ENCODE peak calls at places on chromosomes 13 and 19, in ten cellular contexts. Q, H, M, C, L, P, E, F, A and I are unnamed samples.

GRCh38 chr19:43132696-43133095 is 50.2 kb upstream of the PSG2 start:
- DNase-seq in L (no peak), H (no peak), F (no peak), P (no peak), M (no peak), E (no peak), Q (no peak), A (no peak), C (no peak), I (peak; percentile 49)

GRCh38 chr19:44718441-44719261 is 19.7 kb downstream of the CEACAM16 start:
- DNase-seq in H (no peak), F (peak; percentile 31), A (no peak), P (peak; percentile 36), M (peak; percentile 7), C (no peak), L (peak; percentile 94), Q (no peak), E (no peak), I (peak; percentile 89)

GRCh38 chr19:45952691-45953505 is 20.8 kb downstream of the NOVA2 start:
- DNase-seq in A (peak; percentile 83), C (no peak), P (no peak), H (no peak), L (peak; percentile 70), F (peak; percentile 92), M (peak; percentile 18), E (no peak), Q (no peak), I (peak; percentile 75)

GRCh38 chr13:68810660-68811059 is 1297.0 kb upstream of the ATXN8OS start:
- DNase-seq in P (no peak), L (no peak), A (peak; percentile 12), F (no peak), M (no peak), C (no peak), Q (no peak), H (no peak), E (no peak), I (no peak)

GRCh38 chr13:67303661-67304333 is 73.7 kb upstream of the PCDH9 start:
- DNase-seq in Q (no peak), F (no peak), A (no peak), P (no peak), C (no peak), H (no peak), L (no peak), M (no peak), E (no peak), I (no peak)

GRCh38 chr19:41894350-41894749 is 11.4 kb downstream of the ARHGEF1 start:
- DNase-seq in A (no peak), M (no peak), F (no peak), Q (no peak), E (no peak), P (no peak), C (no peak), L (no peak), H (no peak), I (no peak)

GRCh38 chr13:46559272-46559805 is 6.4 kb downstream of the LRCH1 start:
- DNase-seq in P (no peak), E (no peak), H (no peak), F (no peak), L (no peak), M (no peak), A (no peak), Q (no peak), C (no peak), I (peak; percentile 36)

GRCh38 chr19:55345101-55345817 is 5.6 kb downstream of the KMT5C start:
- DNase-seq in Q (no peak), P (no peak), A (no peak), C (no peak), M (no peak), F (no peak), E (no peak), L (no peak), H (no peak), I (no peak)

GRCh38 chr19:35566738-35567137 is 3.3 kb upstream of the ATP4A start:
- DNase-seq in L (no peak), E (no peak), A (no peak), M (no peak), P (no peak), C (no peak), F (no peak), Q (no peak), H (no peak), I (no peak)

GRCh38 chr19:46133101-46133627 is 8.7 kb upstream of the IGFL3 start:
- DNase-seq in H (peak; percentile 92), E (peak; percentile 46), F (peak; percentile 30), C (no peak), P (no peak), A (peak; percentile 26), M (peak; percentile 96), L (peak; percentile 89), Q (no peak), I (peak; percentile 92)

GRCh38 chr13:32645854-32646253 is 59.6 kb downstream of the PDS5B start:
- DNase-seq in C (peak; percentile 47), Q (no peak), F (no peak), L (no peak), A (peak; percentile 24), P (no peak), M (no peak), E (no peak), H (no peak), I (no peak)

GRCh38 chr19:8445488-8446001 is 770 bp downstream of the HNRNPM start:
- DNase-seq in A (peak; percentile 85), P (no peak), L (peak; percentile 45), F (peak; percentile 71), M (no peak), Q (no peak), C (peak; percentile 53), E (no peak), H (no peak), I (no peak)

GRCh38 chr19:27796073-27796472 is 1416.9 kb downstream of the UQCRFS1 start:
- DNase-seq in P (no peak), C (no peak), H (no peak), Q (no peak), A (no peak), L (no peak), M (no peak), E (no peak), F (no peak), I (no peak)

GRCh38 chr19:6250024-6250605 is 29.7 kb downstream of the MLLT1 start:
- DNase-seq in L (peak; percentile 36), H (no peak), E (no peak), Q (no peak), A (no peak), C (no peak), M (no peak), F (no peak), P (no peak), I (peak; percentile 74)

GRCh38 chr19:51586799-51587198 is 15.7 kb downstream of the ZNF175 start:
- DNase-seq in Q (no peak), L (no peak), A (no peak), P (no peak), M (no peak), C (no peak), E (no peak), H (no peak), F (no peak), I (no peak)

GRCh38 chr13:71621152-71622124 is 245.6 kb downstream of the DACH1 start:
- DNase-seq in Q (no peak), E (no peak), L (no peak), F (no peak), P (no peak), A (no peak), M (no peak), H (no peak), C (no peak), I (no peak)

GRCh38 chr13:109779876-109780516 is 6.4 kb downstream of the IRS2 start:
- DNase-seq in L (no peak), A (no peak), Q (no peak), H (no peak), F (no peak), E (no peak), C (no peak), M (no peak), P (no peak), I (no peak)

GRCh38 chr13:32472194-32472621 is 44.3 kb upstream of the N4BP2L1 start:
- DNase-seq in P (no peak), A (no peak), F (no peak), C (no peak), M (no peak), Q (no peak), E (no peak), L (no peak), H (no peak), I (peak; percentile 23)

DNA sequence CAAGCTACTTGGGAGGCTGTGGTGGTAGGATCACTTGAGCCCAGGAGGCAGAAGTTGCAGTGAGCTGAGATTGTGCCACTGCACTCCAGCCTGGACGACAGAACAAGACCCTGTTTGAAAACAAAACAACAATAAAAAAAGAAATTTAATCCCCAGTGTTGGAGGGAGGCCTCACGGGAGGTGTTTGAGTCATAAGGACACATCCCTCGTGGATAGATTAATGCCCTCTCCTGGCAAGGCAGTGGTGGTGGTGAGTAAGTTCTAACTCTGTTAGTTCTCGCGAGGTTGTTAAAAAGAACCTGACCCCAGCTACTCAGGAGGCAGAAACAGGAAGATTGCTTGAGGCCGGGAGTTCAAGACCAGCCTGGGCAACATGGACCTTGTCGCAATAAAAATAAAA is 27.6 kb upstream of the SIN3B start:
- DNase-seq in P (no peak), E (peak; percentile 14), L (peak; percentile 57), C (peak; percentile 33), H (peak; percentile 18), M (no peak), A (peak; percentile 68), F (peak; percentile 11), Q (no peak), I (peak; percentile 61)
- TF ChIP-seq CTCF in P (no peak), E (no peak), L (peak; percentile 17), C (no peak), H (no peak), M (no peak), A (no peak), F (no peak), Q (no peak), I (no peak)

GRCh38 chr19:40807147-40808020 is 8.4 kb downstream of the EGLN2 start:
- DNase-seq in F (no peak), H (no peak), E (no peak), L (no peak), P (no peak), C (peak; percentile 48), M (no peak), A (no peak), Q (no peak), I (no peak)
- TF ChIP-seq CTCF in F (peak; percentile 18), H (peak; percentile 50), E (peak; percentile 4), L (peak; percentile 28), P (peak; percentile 31), C (peak; percentile 55), M (peak; percentile 33), A (no peak), Q (peak; percentile 24), I (peak; percentile 37)

DNA sequence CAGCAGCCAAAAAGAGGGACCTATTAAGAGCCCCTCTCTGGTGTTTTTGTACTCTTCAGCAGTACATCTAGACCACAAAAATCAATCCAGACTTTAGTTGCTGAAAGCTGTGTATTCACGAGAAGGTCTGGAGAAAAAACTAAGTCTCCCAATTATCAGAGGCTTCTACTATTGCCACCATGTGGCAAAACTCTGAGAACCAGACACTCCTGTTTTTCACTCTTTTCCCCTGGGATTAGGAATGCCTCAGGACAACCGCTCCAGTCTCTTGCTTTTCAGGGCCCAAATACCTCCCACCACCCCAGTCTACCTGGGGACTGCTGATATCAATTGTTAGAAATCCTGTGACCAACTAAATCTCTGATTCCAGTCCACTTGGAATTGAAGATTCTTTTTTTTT is 30.1 kb upstream of the OBI1 start:
- DNase-seq in F (no peak), H (no peak), L (peak; percentile 14), Q (no peak), E (no peak), C (no peak), M (no peak), A (no peak), P (no peak), I (peak; percentile 8)
- TF ChIP-seq CTCF in F (no peak), H (peak; percentile 64), L (no peak), Q (no peak), E (no peak), C (no peak), M (no peak), A (no peak), P (no peak), I (no peak)

GRCh38 chr13:26025196-26025595 is 26.6 kb downstream of the SHISA2 start:
- DNase-seq in L (no peak), A (no peak), F (no peak), E (no peak), Q (no peak), M (no peak), C (no peak), P (no peak), H (no peak), I (no peak)
- TF ChIP-seq CTCF in L (no peak), A (no peak), F (no peak), E (no peak), Q (no peak), M (no peak), C (no peak), P (no peak), H (no peak), I (no peak)